ENCODE peak calls at places on chromosomes 3 and 15, in eight cellular contexts. T is activated CD8-positive, alpha-beta memory T cell treated with anti-CD3 and anti-CD28 coated beads for 48 hours; I is A172; E is T follicular helper cell; F is activated T-cell treated with anti-CD3 and anti-CD28 coated beads for 48 hours; J is HTR-8/SVneo; P is anterior cingulate cortex; N is neural crest cell. Y is an unnamed sample.

GRCh38 chr15:101182215-101182614 is 69.6 kb downstream of the CHSY1 start:
- DNase-seq in T (no peak), I (no peak), E (no peak), F (no peak), J (no peak), P (no peak), N (no peak), Y (no peak)

GRCh38 chr3:167318996-167319615 is 61.0 kb downstream of the ZBBX start:
- DNase-seq in T (no peak), I (no peak), E (no peak), F (no peak), J (no peak), P (no peak), N (no peak), Y (no peak)

GRCh38 chr3:164365242-164365641 is 713.1 kb downstream of the SI start:
- DNase-seq in T (no peak), I (no peak), E (no peak), F (no peak), J (no peak), P (no peak), N (no peak), Y (no peak)

GRCh38 chr15:68271854-68272471 is 5.6 kb upstream of the FEM1B start:
- DNase-seq in T (no peak), I (peak; percentile 49), E (no peak), F (no peak), J (peak; percentile 86), P (peak; percentile 44), N (no peak), Y (peak; percentile 69)

GRCh38 chr15:90818251-90819210 is 49.9 kb upstream of the FURIN start:
- DNase-seq in T (no peak), I (no peak), E (no peak), F (no peak), J (no peak), P (no peak), N (no peak), Y (no peak)

GRCh38 chr3:105827101-105827634 is 41.6 kb downstream of the CBLB start:
- DNase-seq in T (no peak), I (no peak), E (no peak), F (no peak), J (no peak), P (no peak), N (no peak), Y (no peak)

GRCh38 chr15:82177291-82178010 is 85.1 kb downstream of the EFL1 start:
- DNase-seq in T (no peak), I (no peak), E (no peak), F (no peak), J (no peak), P (no peak), N (no peak), Y (no peak)

GRCh38 chr3:100041328-100041749 is 73.0 kb downstream of the FILIP1L start:
- DNase-seq in T (no peak), I (peak; percentile 83), E (no peak), F (no peak), J (peak; percentile 43), P (no peak), N (no peak), Y (no peak)

GRCh38 chr3:22269827-22270226 is 518.8 kb upstream of the ZNF385D start:
- DNase-seq in T (no peak), I (no peak), E (no peak), F (no peak), J (no peak), P (no peak), N (no peak), Y (no peak)

GRCh38 chr15:76313731-76314130 is 2.5 kb upstream of the ETFA start:
- DNase-seq in T (no peak), I (no peak), E (no peak), F (no peak), J (no peak), P (no peak), N (no peak), Y (no peak)